ENCODE peak calls at places on chromosomes 16 and 17, in seven cellular contexts. One of them, this sample, is unnamed.

GRCh38 chr17:17778308-17779014 is 58.3 kb downstream of the SREBF1 start:
- DNase-seq in mesendoderm: no peak
- DNase-seq in globus pallidus: peak
- DNase-seq in IMR-90: peak
- DNase-seq in EL: no peak
- DNase-seq in AG10803: peak
- DNase-seq in substantia nigra: peak
- DNase-seq in this sample: no peak

GRCh38 chr17:19250421-19251141 is 13.4 kb downstream of the EPN2 start:
- DNase-seq in AG10803: peak
- DNase-seq in substantia nigra: peak
- DNase-seq in globus pallidus: peak
- DNase-seq in mesendoderm: no peak
- DNase-seq in EL: no peak
- DNase-seq in IMR-90: no peak
- DNase-seq in this sample: no peak

GRCh38 chr16:66923866-66924265 is 1.5 kb downstream of the RRAD start:
- DNase-seq in mesendoderm: no peak
- DNase-seq in AG10803: no peak
- DNase-seq in substantia nigra: no peak
- DNase-seq in EL: no peak
- DNase-seq in IMR-90: no peak
- DNase-seq in globus pallidus: no peak
- DNase-seq in this sample: no peak

GRCh38 chr17:73999246-73999645 is 204.2 kb upstream of the RPL38 start:
- DNase-seq in IMR-90: no peak
- DNase-seq in globus pallidus: no peak
- DNase-seq in EL: no peak
- DNase-seq in AG10803: no peak
- DNase-seq in mesendoderm: no peak
- DNase-seq in substantia nigra: no peak
- DNase-seq in this sample: no peak

GRCh38 chr17:4538236-4539002 is 16.8 kb downstream of the MYBBP1A start:
- DNase-seq in IMR-90: no peak
- DNase-seq in globus pallidus: no peak
- DNase-seq in mesendoderm: no peak
- DNase-seq in EL: no peak
- DNase-seq in AG10803: no peak
- DNase-seq in substantia nigra: no peak
- DNase-seq in this sample: no peak

GRCh38 chr17:68326681-68327080 is 35.4 kb downstream of the ARSG start:
- DNase-seq in EL: no peak
- DNase-seq in IMR-90: peak
- DNase-seq in substantia nigra: no peak
- DNase-seq in AG10803: no peak
- DNase-seq in mesendoderm: no peak
- DNase-seq in globus pallidus: no peak
- DNase-seq in this sample: no peak

GRCh38 chr17:9446528-9446927 is 129.1 kb downstream of the STX8 start:
- DNase-seq in mesendoderm: no peak
- DNase-seq in globus pallidus: no peak
- DNase-seq in substantia nigra: no peak
- DNase-seq in EL: no peak
- DNase-seq in AG10803: no peak
- DNase-seq in IMR-90: no peak
- DNase-seq in this sample: no peak

GRCh38 chr17:51435641-51436091 is 175.3 kb downstream of the UTP18 start:
- DNase-seq in AG10803: peak
- DNase-seq in mesendoderm: peak
- DNase-seq in substantia nigra: no peak
- DNase-seq in EL: peak
- DNase-seq in globus pallidus: peak
- DNase-seq in IMR-90: peak
- DNase-seq in this sample: peak

GRCh38 chr17:1769826-1770477 is 8.1 kb downstream of the SERPINF1 start:
- DNase-seq in EL: no peak
- DNase-seq in mesendoderm: peak
- DNase-seq in substantia nigra: no peak
- DNase-seq in globus pallidus: no peak
- DNase-seq in AG10803: no peak
- DNase-seq in IMR-90: no peak
- DNase-seq in this sample: no peak

GRCh38 chr17:223723-224471 is 42.4 kb upstream of the DOC2B start:
- DNase-seq in IMR-90: no peak
- DNase-seq in AG10803: no peak
- DNase-seq in globus pallidus: no peak
- DNase-seq in mesendoderm: no peak
- DNase-seq in substantia nigra: no peak
- DNase-seq in EL: no peak
- DNase-seq in this sample: no peak

GRCh38 chr17:63696381-63696961 is 3.5 kb downstream of the LIMD2 start:
- DNase-seq in EL: peak
- DNase-seq in mesendoderm: peak
- DNase-seq in substantia nigra: no peak
- DNase-seq in globus pallidus: no peak
- DNase-seq in IMR-90: no peak
- DNase-seq in AG10803: peak
- DNase-seq in this sample: peak

GRCh38 chr17:74442670-74443515 is 11.0 kb downstream of the GPRC5C start:
- DNase-seq in globus pallidus: peak
- DNase-seq in IMR-90: no peak
- DNase-seq in EL: no peak
- DNase-seq in substantia nigra: peak
- DNase-seq in mesendoderm: no peak
- DNase-seq in AG10803: peak
- DNase-seq in this sample: peak

GRCh38 chr17:76394166-76394565 is 9.8 kb downstream of the SPHK1 start:
- DNase-seq in mesendoderm: no peak
- DNase-seq in globus pallidus: no peak
- DNase-seq in substantia nigra: no peak
- DNase-seq in AG10803: no peak
- DNase-seq in IMR-90: no peak
- DNase-seq in EL: no peak
- DNase-seq in this sample: no peak

GRCh38 chr17:32298721-32299578 is 33.3 kb downstream of the RHBDL3 start:
- DNase-seq in EL: no peak
- DNase-seq in globus pallidus: no peak
- DNase-seq in mesendoderm: no peak
- DNase-seq in IMR-90: no peak
- DNase-seq in substantia nigra: no peak
- DNase-seq in AG10803: no peak
- DNase-seq in this sample: no peak

GRCh38 chr16:2299121-2299914 is 31.4 kb upstream of the RNPS1 start:
- DNase-seq in AG10803: no peak
- DNase-seq in mesendoderm: no peak
- DNase-seq in IMR-90: no peak
- DNase-seq in substantia nigra: no peak
- DNase-seq in globus pallidus: no peak
- DNase-seq in EL: no peak
- DNase-seq in this sample: no peak

GRCh38 chr16:68275611-68276191 is 11.4 kb downstream of the SLC7A6 start:
- DNase-seq in substantia nigra: no peak
- DNase-seq in EL: no peak
- DNase-seq in AG10803: no peak
- DNase-seq in globus pallidus: no peak
- DNase-seq in mesendoderm: no peak
- DNase-seq in IMR-90: no peak
- DNase-seq in this sample: no peak

GRCh38 chr16:17476414-17477259 is 5.9 kb upstream of the XYLT1 start:
- DNase-seq in EL: peak
- DNase-seq in AG10803: peak
- DNase-seq in globus pallidus: no peak
- DNase-seq in IMR-90: peak
- DNase-seq in substantia nigra: no peak
- DNase-seq in mesendoderm: peak
- DNase-seq in this sample: peak

GRCh38 chr17:68593331-68593710 is 7.8 kb downstream of the FAM20A start:
- DNase-seq in EL: no peak
- DNase-seq in mesendoderm: no peak
- DNase-seq in substantia nigra: no peak
- DNase-seq in IMR-90: no peak
- DNase-seq in globus pallidus: no peak
- DNase-seq in AG10803: peak
- DNase-seq in this sample: no peak

GRCh38 chr17:40561871-40562611 is 3.2 kb downstream of the CCR7 start:
- DNase-seq in mesendoderm: no peak
- DNase-seq in substantia nigra: no peak
- DNase-seq in EL: no peak
- DNase-seq in AG10803: no peak
- DNase-seq in globus pallidus: no peak
- DNase-seq in IMR-90: no peak
- DNase-seq in this sample: no peak

GRCh38 chr17:9821921-9822320 is at the start of gene GSG1L2:
- DNase-seq in mesendoderm: no peak
- DNase-seq in EL: no peak
- DNase-seq in IMR-90: no peak
- DNase-seq in substantia nigra: no peak
- DNase-seq in globus pallidus: no peak
- DNase-seq in AG10803: no peak
- DNase-seq in this sample: no peak

GRCh38 chr17:30450125-30451027 is 26.8 kb upstream of the GOSR1 start:
- DNase-seq in IMR-90: peak
- DNase-seq in globus pallidus: no peak
- DNase-seq in substantia nigra: no peak
- DNase-seq in mesendoderm: no peak
- DNase-seq in AG10803: peak
- DNase-seq in EL: peak
- DNase-seq in this sample: no peak

GRCh38 chr17:44353656-44354331 is 8.7 kb downstream of the GRN start:
- DNase-seq in IMR-90: no peak
- DNase-seq in mesendoderm: peak
- DNase-seq in globus pallidus: no peak
- DNase-seq in substantia nigra: no peak
- DNase-seq in EL: peak
- DNase-seq in AG10803: no peak
- DNase-seq in this sample: peak

GRCh38 chr16:57365826-57366536 is 6.3 kb upstream of the CX3CL1 start:
- DNase-seq in AG10803: no peak
- DNase-seq in globus pallidus: no peak
- DNase-seq in mesendoderm: no peak
- DNase-seq in EL: no peak
- DNase-seq in IMR-90: no peak
- DNase-seq in substantia nigra: no peak
- DNase-seq in this sample: no peak

GRCh38 chr17:21248495-21248894 is 4.7 kb downstream of the NATD1 start:
- DNase-seq in AG10803: no peak
- DNase-seq in EL: no peak
- DNase-seq in mesendoderm: no peak
- DNase-seq in globus pallidus: no peak
- DNase-seq in IMR-90: no peak
- DNase-seq in substantia nigra: no peak
- DNase-seq in this sample: no peak

GRCh38 chr16:24992696-24993095 is 22.5 kb downstream of the ARHGAP17 start:
- DNase-seq in substantia nigra: no peak
- DNase-seq in globus pallidus: no peak
- DNase-seq in AG10803: no peak
- DNase-seq in EL: no peak
- DNase-seq in IMR-90: no peak
- DNase-seq in mesendoderm: no peak
- DNase-seq in this sample: no peak

GRCh38 chr17:13518271-13519000 is 83.3 kb downstream of the HS3ST3A1 start:
- DNase-seq in AG10803: peak
- DNase-seq in mesendoderm: no peak
- DNase-seq in substantia nigra: no peak
- DNase-seq in EL: peak
- DNase-seq in globus pallidus: no peak
- DNase-seq in IMR-90: peak
- DNase-seq in this sample: peak

GRCh38 chr17:32697728-32698625 is 178.9 kb downstream of the MYO1D start:
- DNase-seq in mesendoderm: no peak
- DNase-seq in globus pallidus: no peak
- DNase-seq in substantia nigra: no peak
- DNase-seq in AG10803: no peak
- DNase-seq in IMR-90: no peak
- DNase-seq in EL: no peak
- DNase-seq in this sample: no peak

GRCh38 chr17:57406131-57406980 is 150.0 kb downstream of the MSI2 start:
- DNase-seq in globus pallidus: peak
- DNase-seq in AG10803: peak
- DNase-seq in IMR-90: peak
- DNase-seq in EL: no peak
- DNase-seq in substantia nigra: no peak
- DNase-seq in mesendoderm: no peak
- DNase-seq in this sample: peak

GRCh38 chr16:69939821-69940585 is 11.1 kb upstream of the CLEC18A start:
- DNase-seq in IMR-90: no peak
- DNase-seq in EL: no peak
- DNase-seq in AG10803: no peak
- DNase-seq in mesendoderm: no peak
- DNase-seq in substantia nigra: no peak
- DNase-seq in globus pallidus: no peak
- DNase-seq in this sample: no peak

This sample was measured in RPMI7951.